ENCODE peak calls at places on chromosomes 1 and 21, in four cellular contexts. One of them, this sample, is unnamed.

GRCh38 chr1:213035573-213035972 is 15.5 kb upstream of the RPS6KC1 start:
- DNase-seq in H9: no peak
- DNase-seq in mesendoderm: no peak
- DNase-seq in keratinocyte: no peak
- DNase-seq in this sample: no peak

GRCh38 chr1:34742667-34743270 is 12.1 kb upstream of the GJB5 start:
- DNase-seq in keratinocyte: peak; percentile 50
- DNase-seq in mesendoderm: peak; percentile 82
- DNase-seq in H9: peak; percentile 91
- DNase-seq in this sample: peak; percentile 86

GRCh38 chr1:218529691-218530310 is 184.7 kb downstream of the TGFB2 start:
- DNase-seq in H9: no peak
- DNase-seq in mesendoderm: no peak
- DNase-seq in keratinocyte: no peak
- DNase-seq in this sample: no peak

GRCh38 chr1:231934797-231935196 is 308.2 kb downstream of the DISC1 start:
- DNase-seq in H9: no peak
- DNase-seq in keratinocyte: no peak
- DNase-seq in mesendoderm: peak; percentile 49
- DNase-seq in this sample: no peak

GRCh38 chr21:41952568-41953248 is 1.1 kb downstream of the C2CD2 start:
- DNase-seq in H9: no peak
- DNase-seq in mesendoderm: peak; percentile 22
- DNase-seq in keratinocyte: no peak
- DNase-seq in this sample: no peak

GRCh38 chr1:221856188-221857093 is 114.6 kb upstream of the DUSP10 start:
- DNase-seq in keratinocyte: no peak
- DNase-seq in H9: no peak
- DNase-seq in mesendoderm: no peak
- DNase-seq in this sample: no peak

GRCh38 chr21:28333455-28334108 is 659.1 kb downstream of the LTN1 start:
- DNase-seq in keratinocyte: no peak
- DNase-seq in H9: no peak
- DNase-seq in mesendoderm: no peak
- DNase-seq in this sample: no peak

GRCh38 chr1:54052470-54052933 is 502 bp downstream of the TMEM59 start:
- DNase-seq in H9: peak; percentile 47
- DNase-seq in mesendoderm: peak; percentile 67
- DNase-seq in keratinocyte: no peak
- DNase-seq in this sample: peak; percentile 28

GRCh38 chr1:84883286-84883685 is 9.7 kb downstream of the LPAR3 start:
- DNase-seq in H9: no peak
- DNase-seq in mesendoderm: no peak
- DNase-seq in keratinocyte: no peak
- DNase-seq in this sample: no peak

GRCh38 chr1:41860771-41861170 is 58.0 kb downstream of the HIVEP3 start:
- DNase-seq in keratinocyte: no peak
- DNase-seq in H9: no peak
- DNase-seq in mesendoderm: no peak
- DNase-seq in this sample: no peak

GRCh38 chr1:62438163-62438562 is 1.3 kb downstream of the USP1 start:
- DNase-seq in mesendoderm: peak; percentile 6
- DNase-seq in H9: no peak
- DNase-seq in keratinocyte: no peak
- DNase-seq in this sample: no peak

GRCh38 chr1:97252076-97252475 is 530.5 kb downstream of the PTBP2 start:
- DNase-seq in H9: no peak
- DNase-seq in keratinocyte: no peak
- DNase-seq in mesendoderm: no peak
- DNase-seq in this sample: no peak

GRCh38 chr1:78472851-78473496 is 17.8 kb upstream of the PTGFR start:
- DNase-seq in H9: no peak
- DNase-seq in mesendoderm: no peak
- DNase-seq in keratinocyte: no peak
- DNase-seq in this sample: no peak

GRCh38 chr1:228212415-228212965 is 4.6 kb downstream of the OBSCN start:
- DNase-seq in mesendoderm: peak; percentile 27
- DNase-seq in H9: peak; percentile 65
- DNase-seq in keratinocyte: no peak
- DNase-seq in this sample: no peak

GRCh38 chr1:45306319-45306718 is 20.4 kb upstream of the HPDL start:
- DNase-seq in H9: no peak
- DNase-seq in keratinocyte: no peak
- DNase-seq in mesendoderm: no peak
- DNase-seq in this sample: no peak

GRCh38 chr1:155076371-155076770 is 2.3 kb upstream of the EFNA3 start:
- DNase-seq in keratinocyte: no peak
- DNase-seq in H9: no peak
- DNase-seq in mesendoderm: no peak
- DNase-seq in this sample: no peak

GRCh38 chr1:56703747-56704146 is 58.6 kb downstream of the PRKAA2 start:
- DNase-seq in H9: no peak
- DNase-seq in mesendoderm: no peak
- DNase-seq in keratinocyte: no peak
- DNase-seq in this sample: no peak

GRCh38 chr1:191695865-191696264 is 462.4 kb upstream of the RGS18 start:
- DNase-seq in H9: no peak
- DNase-seq in keratinocyte: no peak
- DNase-seq in mesendoderm: no peak
- DNase-seq in this sample: no peak

GRCh38 chr1:40078512-40079333 is 18.3 kb downstream of the PPT1 start:
- DNase-seq in mesendoderm: peak; percentile 87
- DNase-seq in keratinocyte: no peak
- DNase-seq in H9: peak; percentile 70
- DNase-seq in this sample: peak; percentile 75

GRCh38 chr1:40076895-40077312 is 20.1 kb downstream of the PPT1 start:
- DNase-seq in H9: no peak
- DNase-seq in mesendoderm: no peak
- DNase-seq in keratinocyte: no peak
- DNase-seq in this sample: no peak

GRCh38 chr1:40075251-40075650 is 21.8 kb downstream of the PPT1 start:
- DNase-seq in keratinocyte: no peak
- DNase-seq in mesendoderm: no peak
- DNase-seq in H9: no peak
- DNase-seq in this sample: no peak

GRCh38 chr1:40081874-40082273 is 15.2 kb downstream of the PPT1 start:
- DNase-seq in mesendoderm: no peak
- DNase-seq in keratinocyte: no peak
- DNase-seq in H9: no peak
- DNase-seq in this sample: no peak

DNA sequence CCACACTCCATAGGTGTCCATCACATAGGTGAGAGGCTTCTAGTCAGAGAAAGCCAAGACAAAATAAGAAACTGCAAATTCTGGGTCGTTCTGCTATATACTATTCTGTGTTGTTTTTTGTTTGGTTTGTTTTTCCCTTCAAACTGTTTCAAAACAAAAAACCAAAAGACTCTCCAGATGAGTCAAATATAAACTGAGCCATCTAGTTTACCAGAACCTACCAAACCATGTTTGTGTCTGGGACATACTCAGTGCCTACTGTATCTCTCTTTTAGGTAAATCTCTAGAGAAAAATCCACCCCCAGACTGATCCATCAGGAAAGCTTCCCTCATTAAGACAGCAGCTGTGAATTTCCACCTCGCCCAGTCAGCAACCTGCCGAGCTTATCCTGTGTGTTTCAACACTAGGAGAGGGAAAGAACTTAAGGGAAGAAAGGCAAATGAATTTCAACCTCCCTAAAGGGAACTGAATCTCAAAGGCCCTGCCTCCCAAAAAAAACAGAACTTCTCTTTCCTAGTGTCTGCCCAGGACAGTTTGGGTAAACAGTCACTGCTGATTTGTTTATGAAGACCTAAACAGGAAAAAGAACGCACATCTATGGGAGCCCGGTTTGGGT is 17.2 kb downstream of the PPT1 start:
- DNase-seq in keratinocyte: no peak
- DNase-seq in H9: no peak
- DNase-seq in mesendoderm: no peak
- DNase-seq in this sample: no peak
- H3K9ac ChIP-seq in keratinocyte: no peak overlapping the region
- H3K9ac ChIP-seq in H9: no peak overlapping the region
- H3K9ac ChIP-seq in mesendoderm: no peak overlapping the region
- H3K9ac ChIP-seq in this sample: no peak overlapping the region

GRCh38 chr1:156742017-156742416 is 1.1 kb upstream of the MRPL24 start:
- DNase-seq in mesendoderm: no peak
- DNase-seq in keratinocyte: no peak
- DNase-seq in H9: no peak
- DNase-seq in this sample: no peak
- H3K9ac ChIP-seq in mesendoderm: peak overlapping the region; percentile 2
- H3K9ac ChIP-seq in keratinocyte: no peak overlapping the region
- H3K9ac ChIP-seq in H9: no peak overlapping the region
- H3K9ac ChIP-seq in this sample: no peak overlapping the region

DNA sequence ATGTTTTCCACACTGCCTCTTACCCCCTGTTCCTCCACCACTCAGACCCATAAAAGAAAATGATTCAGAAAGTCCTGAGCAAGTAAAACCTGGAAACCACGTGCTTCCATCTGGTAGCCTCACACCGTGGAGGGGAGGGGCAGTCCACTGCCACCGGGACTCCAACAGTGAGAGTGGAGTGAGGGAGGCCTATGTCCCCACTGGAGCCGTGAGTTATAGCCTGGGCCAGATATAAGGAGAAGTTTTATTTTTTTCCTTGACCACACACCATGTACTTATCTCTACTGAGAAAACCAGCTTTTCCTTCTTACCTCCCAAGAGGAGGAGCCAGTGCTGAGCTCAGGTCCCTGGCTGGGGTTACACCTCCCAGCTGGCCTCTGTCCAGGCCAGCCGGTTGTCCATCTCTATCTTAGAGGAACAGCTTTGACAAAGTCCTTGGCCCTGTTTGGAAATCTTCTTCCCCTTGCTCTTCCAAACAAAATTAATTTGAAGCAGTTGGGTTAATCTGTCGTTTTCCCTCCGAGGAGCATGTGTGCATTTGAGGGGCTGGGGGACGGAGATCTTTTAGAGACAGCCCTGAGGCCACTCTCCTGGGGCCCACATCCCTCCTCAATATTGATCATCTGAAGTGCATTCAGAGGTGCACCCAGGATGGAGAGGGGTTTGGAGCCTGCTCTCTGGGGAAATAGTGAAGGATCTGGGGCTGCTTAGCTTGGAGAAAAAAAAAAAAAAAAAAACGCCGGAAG is 49.1 kb upstream of the SERBP1 start:
- DNase-seq in keratinocyte: no peak
- DNase-seq in mesendoderm: no peak
- DNase-seq in H9: no peak
- DNase-seq in this sample: no peak
- H3K9ac ChIP-seq in keratinocyte: no peak overlapping the region
- H3K9ac ChIP-seq in mesendoderm: no peak overlapping the region
- H3K9ac ChIP-seq in H9: no peak overlapping the region
- H3K9ac ChIP-seq in this sample: no peak overlapping the region

GRCh38 chr21:23861908-23862504 is 1745.3 kb downstream of the MRPL39 start:
- DNase-seq in keratinocyte: no peak
- DNase-seq in mesendoderm: no peak
- DNase-seq in H9: no peak
- DNase-seq in this sample: no peak
- H3K9ac ChIP-seq in keratinocyte: no peak overlapping the region
- H3K9ac ChIP-seq in mesendoderm: no peak overlapping the region
- H3K9ac ChIP-seq in H9: no peak overlapping the region
- H3K9ac ChIP-seq in this sample: no peak overlapping the region

GRCh38 chr1:156596426-156596825 is 4.8 kb downstream of the NAXE start:
- DNase-seq in mesendoderm: no peak
- DNase-seq in keratinocyte: no peak
- DNase-seq in H9: no peak
- DNase-seq in this sample: no peak

GRCh38 chr1:156592158-156592909 is 758 bp downstream of the NAXE start:
- DNase-seq in keratinocyte: no peak
- DNase-seq in mesendoderm: no peak
- DNase-seq in H9: no peak
- DNase-seq in this sample: no peak

GRCh38 chr1:156595016-156595415 is 3.4 kb downstream of the NAXE start:
- DNase-seq in keratinocyte: no peak
- DNase-seq in H9: no peak
- DNase-seq in mesendoderm: no peak
- DNase-seq in this sample: no peak

GRCh38 chr1:156592910-156593732 is 1.5 kb downstream of the NAXE start:
- DNase-seq in H9: no peak
- DNase-seq in keratinocyte: no peak
- DNase-seq in mesendoderm: no peak
- DNase-seq in this sample: no peak

DNA sequence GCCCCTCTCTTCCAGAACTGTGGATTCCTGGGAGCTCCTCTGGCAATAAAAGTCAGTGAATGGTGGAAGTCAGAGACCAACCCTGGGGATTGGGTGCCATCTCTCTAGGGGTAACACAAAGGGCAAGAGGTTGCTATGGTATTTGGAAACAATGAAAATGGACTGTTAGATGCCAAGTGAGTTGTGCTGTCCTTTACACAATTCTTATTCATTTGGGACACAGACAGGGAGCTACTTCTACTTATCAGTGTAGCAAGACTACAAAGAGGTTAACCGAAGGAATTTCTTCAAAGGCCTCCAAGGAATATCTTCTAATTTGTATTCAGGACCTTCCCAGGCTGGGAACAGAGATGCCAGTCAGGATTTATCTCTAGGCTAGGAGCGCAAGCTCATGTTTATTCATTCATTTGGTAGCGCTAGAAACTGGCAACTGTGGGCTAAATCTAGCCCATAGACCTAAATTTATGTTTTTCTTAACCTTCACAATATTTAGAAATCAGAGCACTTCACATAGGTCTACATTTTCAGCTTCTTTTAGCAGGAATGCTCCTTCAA is 2.6 kb downstream of the NAXE start:
- DNase-seq in H9: no peak
- DNase-seq in keratinocyte: no peak
- DNase-seq in mesendoderm: no peak
- DNase-seq in this sample: no peak
- H3K9ac ChIP-seq in H9: no peak overlapping the region
- H3K9ac ChIP-seq in keratinocyte: no peak overlapping the region
- H3K9ac ChIP-seq in mesendoderm: no peak overlapping the region
- H3K9ac ChIP-seq in this sample: no peak overlapping the region

GRCh38 chr1:156749429-156750118 is 1.9 kb downstream of the HDGF start:
- DNase-seq in mesendoderm: no peak
- DNase-seq in H9: no peak
- DNase-seq in keratinocyte: no peak
- DNase-seq in this sample: no peak
- H3K9ac ChIP-seq in mesendoderm: peak overlapping the region; percentile 93
- H3K9ac ChIP-seq in H9: peak overlapping the region; percentile 85
- H3K9ac ChIP-seq in keratinocyte: peak overlapping the region; percentile 100
- H3K9ac ChIP-seq in this sample: peak overlapping the region; percentile 94

DNA sequence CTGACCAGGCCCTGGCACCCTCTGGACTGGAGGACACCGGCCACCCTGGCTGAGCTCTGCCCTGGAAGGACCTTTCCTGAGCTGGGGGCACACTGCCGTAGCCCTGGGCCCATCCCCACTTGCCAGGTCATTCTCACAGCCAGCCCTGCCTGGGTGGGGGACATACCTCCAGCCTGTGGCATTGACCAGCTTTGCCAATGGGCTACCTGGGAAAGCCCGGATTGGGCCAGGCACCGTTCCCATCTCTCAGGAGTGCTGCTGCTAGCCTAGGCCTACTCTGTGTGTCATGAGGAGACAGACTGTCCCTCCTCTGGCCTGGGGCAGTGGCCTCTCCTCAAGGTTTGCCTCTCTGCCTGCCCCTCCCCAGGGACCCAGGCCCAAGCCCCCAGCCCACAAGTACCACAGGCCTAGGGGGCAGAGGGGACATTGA is 40.0 kb downstream of the COQ8A start:
- DNase-seq in keratinocyte: no peak
- DNase-seq in H9: peak; percentile 26
- DNase-seq in mesendoderm: no peak
- DNase-seq in this sample: no peak
- H3K9ac ChIP-seq in keratinocyte: no peak overlapping the region
- H3K9ac ChIP-seq in H9: no peak overlapping the region
- H3K9ac ChIP-seq in mesendoderm: no peak overlapping the region
- H3K9ac ChIP-seq in this sample: peak overlapping the region; percentile 32

This sample was measured in NT2/D1.